ENCODE peak calls at places on chromosomes 6 and 20, in five cellular contexts. O is IMR-90, W is psoas muscle, G is heart left ventricle, E is DND-41. B is an unnamed sample.

GRCh38 chr6:35220711-35221110 is 7.0 kb downstream of the SCUBE3 start:
- DNase-seq in O (no peak), W (no peak), G (no peak), E (no peak), B (no peak)

GRCh38 chr6:11363881-11364576 is 131.6 kb upstream of the NEDD9 start:
- DNase-seq in O (no peak), W (no peak), G (no peak), E (no peak), B (no peak)

GRCh38 chr20:32479697-32480140 is 105.4 kb downstream of the NOL4L start:
- DNase-seq in O (no peak), W (peak; percentile 2), G (no peak), E (no peak), B (peak; percentile 41)

GRCh38 chr20:33474097-33474846 is 15.6 kb upstream of the CBFA2T2 start:
- DNase-seq in O (no peak), W (no peak), G (no peak), E (no peak), B (no peak)

GRCh38 chr20:40008177-40008576 is 680.9 kb downstream of the MAFB start:
- DNase-seq in O (peak; percentile 2), W (peak; percentile 25), G (no peak), E (no peak), B (no peak)

GRCh38 chr20:34536798-34537394 is 20.7 kb downstream of the DYNLRB1 start:
- DNase-seq in O (no peak), W (peak; percentile 73), G (no peak), E (peak; percentile 20), B (no peak)

GRCh38 chr20:21702553-21703467 is 2.7 kb upstream of the PAX1 start:
- DNase-seq in O (peak; percentile 3), W (peak; percentile 77), G (no peak), E (no peak), B (no peak)

GRCh38 chr6:156080371-156080770 is 624.7 kb upstream of the NOX3 start:
- DNase-seq in O (peak; percentile 49), W (no peak), G (no peak), E (no peak), B (no peak)

GRCh38 chr20:49481116-49481515 is 1.4 kb downstream of the KCNB1 start:
- DNase-seq in O (no peak), W (no peak), G (no peak), E (no peak), B (no peak)

GRCh38 chr6:152636675-152637421 is at the start of gene SYNE1:
- DNase-seq in O (peak; percentile 16), W (peak; percentile 59), G (peak; percentile 48), E (no peak), B (peak; percentile 95)

GRCh38 chr6:2225422-2226392 is 19.7 kb downstream of the GMDS start:
- DNase-seq in O (no peak), W (no peak), G (no peak), E (no peak), B (no peak)

GRCh38 chr20:35934050-35934449 is 20.3 kb downstream of the SCAND1 start:
- DNase-seq in O (no peak), W (no peak), G (no peak), E (no peak), B (no peak)

GRCh38 chr6:17987576-17988421 is at the start of gene KIF13A:
- DNase-seq in O (peak; percentile 59), W (peak; percentile 89), G (peak; percentile 81), E (no peak), B (peak; percentile 93)

GRCh38 chr6:158219229-158219628 is 51.1 kb downstream of the GTF2H5 start:
- DNase-seq in O (peak; percentile 96), W (no peak), G (no peak), E (no peak), B (no peak)
- H3K4me3 ChIP-seq in O (no peak overlapping the region), W (no peak overlapping the region), G (no peak overlapping the region), E (no peak overlapping the region), B (no peak overlapping the region)

DNA sequence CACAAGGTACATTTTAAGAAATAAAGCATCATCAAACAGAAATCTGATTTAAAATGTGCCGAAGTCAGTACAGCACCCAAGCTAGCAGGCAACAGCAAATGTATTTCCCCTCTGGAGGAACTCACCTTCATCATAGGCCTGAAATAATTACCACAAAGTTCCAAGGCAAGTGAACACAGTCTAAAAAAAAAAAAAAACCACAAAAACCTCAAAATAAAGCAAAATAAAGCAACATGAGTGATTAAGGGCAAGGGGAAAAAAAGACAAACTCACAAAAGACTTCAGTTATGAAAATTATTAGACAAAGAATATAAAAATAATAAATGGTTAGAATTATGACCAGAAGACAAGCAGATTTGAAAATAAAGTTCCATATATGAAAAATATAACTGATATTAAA is 10.4 kb downstream of the GPR63 start:
- DNase-seq in O (no peak), W (no peak), G (no peak), E (no peak), B (no peak)
- H3K27ac ChIP-seq in O (no peak overlapping the region), W (no peak overlapping the region), G (no peak overlapping the region), E (no peak overlapping the region), B (no peak overlapping the region)

DNA sequence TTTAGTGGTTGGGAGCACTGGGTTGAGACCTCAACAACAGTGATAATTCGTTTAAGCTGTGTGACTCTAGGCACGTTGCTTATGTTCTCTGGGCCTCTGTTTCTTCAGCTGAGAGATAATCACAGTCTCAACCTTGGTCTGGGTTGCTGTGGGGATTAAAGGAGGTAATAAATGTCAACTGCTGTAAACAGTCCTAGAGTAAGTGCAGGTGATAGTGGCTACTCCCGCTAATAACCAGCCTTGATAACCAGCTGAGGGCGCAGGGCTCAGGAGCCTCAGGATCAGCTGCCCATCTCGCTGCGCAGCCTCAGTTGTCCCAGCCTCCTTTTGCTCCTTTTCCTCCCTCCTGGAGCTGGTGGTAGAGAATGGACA is 58.0 kb downstream of the JARID2 start:
- DNase-seq in O (no peak), W (no peak), G (no peak), E (no peak), B (no peak)
- H3K4me1 ChIP-seq in O (peaks cover 32% of the 10 kb centered on the region), W (peaks cover 68% of the 10 kb centered on the region), G (no peaks in the 10 kb centered on the region), E (no peaks in the 10 kb centered on the region), B (peaks cover 77% of the 10 kb centered on the region)

DNA sequence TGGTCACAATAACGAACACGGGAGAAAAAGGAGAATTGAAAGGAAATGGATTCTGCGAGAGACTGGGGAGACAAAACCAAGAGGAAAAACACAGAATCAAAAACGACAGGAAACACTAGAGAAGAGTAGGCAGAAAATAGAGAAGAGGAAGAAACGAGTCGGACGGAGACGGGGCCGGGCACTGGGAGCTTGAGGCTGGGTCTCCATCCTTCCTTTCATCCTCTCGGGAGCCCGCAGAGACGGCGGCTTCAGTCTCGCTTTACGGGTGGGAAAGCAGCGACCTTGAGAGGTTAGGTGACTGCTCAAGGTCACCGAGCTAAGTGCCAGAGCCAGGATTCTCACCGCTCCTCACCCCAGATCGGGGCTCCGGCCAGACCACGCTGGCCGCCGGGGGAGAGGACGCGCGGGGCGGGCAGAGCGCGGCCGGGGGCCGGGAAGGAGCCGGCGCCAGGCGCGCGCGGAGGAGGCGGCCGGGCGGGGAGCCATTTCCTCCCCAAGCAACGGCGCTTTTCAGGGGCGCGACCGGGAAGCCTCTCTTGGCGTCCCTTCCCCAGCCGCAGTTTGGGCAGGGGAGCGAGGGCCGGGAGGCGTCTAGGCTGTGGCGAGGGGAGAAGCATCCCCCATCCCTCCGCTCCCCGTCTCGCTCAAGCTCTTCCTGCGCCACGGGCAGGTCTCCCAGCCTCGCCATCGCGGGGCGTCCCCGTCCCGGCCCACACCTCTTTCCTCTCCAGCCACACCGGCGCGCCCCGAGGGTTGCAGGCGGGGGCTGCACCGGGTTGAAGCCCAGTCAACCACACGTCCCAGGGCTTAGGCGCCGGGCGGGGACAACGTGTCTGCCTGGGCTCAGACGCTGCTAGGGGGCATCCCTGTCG is 24.0 kb upstream of the MAP3K7 start:
- DNase-seq in O (peak; percentile 4), W (peak; percentile 55), G (peak; percentile 52), E (no peak), B (peak; percentile 80)
- H3K4me3 ChIP-seq in O (peak overlapping the region; percentile 68), W (peak overlapping the region; percentile 66), G (peak overlapping the region; percentile 63), E (no peak overlapping the region), B (peak overlapping the region; percentile 37)

GRCh38 chr6:107818272-107818671 is 5.8 kb downstream of the SCML4 start:
- DNase-seq in O (no peak), W (no peak), G (no peak), E (no peak), B (no peak)

GRCh38 chr6:107819217-107819616 is 4.9 kb downstream of the SCML4 start:
- DNase-seq in O (no peak), W (no peak), G (no peak), E (no peak), B (no peak)

GRCh38 chr6:107815846-107816245 is 8.3 kb downstream of the SCML4 start:
- DNase-seq in O (no peak), W (no peak), G (no peak), E (no peak), B (no peak)

GRCh38 chr6:107817784-107818183 is 6.3 kb downstream of the SCML4 start:
- DNase-seq in O (no peak), W (no peak), G (no peak), E (no peak), B (no peak)

DNA sequence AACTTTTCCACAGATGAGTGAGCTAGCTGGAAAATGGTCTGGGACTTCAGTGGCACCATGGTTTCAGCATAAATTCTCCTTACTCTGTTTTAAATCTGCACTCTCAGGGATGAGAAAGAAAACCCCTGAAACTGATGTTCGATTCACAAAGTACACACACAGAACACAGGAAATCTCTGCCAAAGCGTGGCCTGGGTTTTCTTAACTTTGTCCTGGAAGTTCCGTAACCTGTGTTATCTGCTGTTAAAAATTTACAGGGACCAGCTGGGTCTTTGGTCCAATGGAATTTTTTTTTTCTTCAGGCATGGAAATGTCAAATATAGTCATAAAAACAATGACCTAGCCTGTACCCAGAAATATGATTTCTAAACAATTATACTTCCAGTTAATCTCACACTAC is 7.3 kb downstream of the SCML4 start:
- DNase-seq in O (no peak), W (no peak), G (no peak), E (no peak), B (no peak)
- H3K27ac ChIP-seq in O (no peak overlapping the region), W (no peak overlapping the region), G (no peak overlapping the region), E (no peak overlapping the region), B (no peak overlapping the region)